ENCODE peak calls at places on chromosomes 7 and 10, in ten cellular contexts. T, J, H, I, A, Z, O, N, Y and X are unnamed samples.

GRCh38 chr10:95308389-95309302 is 17.8 kb upstream of the PDLIM1 start:
- DNase-seq in T (peak; percentile 74), J (peak; percentile 81), H (peak; percentile 90), I (no peak), A (no peak), Z (no peak), O (peak; percentile 92), N (no peak), Y (peak; percentile 98), X (no peak)

GRCh38 chr10:62804384-62805138 is at the start of gene ADO:
- DNase-seq in T (peak; percentile 89), J (peak; percentile 89), H (peak; percentile 85), I (peak; percentile 77), A (peak; percentile 76), Z (peak; percentile 76), O (peak; percentile 87), N (peak; percentile 85), Y (peak; percentile 85), X (peak; percentile 77)

GRCh38 chr7:90624128-90624980 is 28.2 kb downstream of the CDK14 start:
- DNase-seq in T (no peak), J (no peak), H (no peak), I (no peak), A (no peak), Z (no peak), O (peak; percentile 44), N (no peak), Y (peak; percentile 53), X (no peak)

GRCh38 chr7:43693687-43694398 is 35.5 kb downstream of the COA1 start:
- DNase-seq in T (no peak), J (no peak), H (no peak), I (no peak), A (no peak), Z (no peak), O (peak; percentile 59), N (no peak), Y (peak; percentile 59), X (no peak)

GRCh38 chr7:76246804-76247389 is 45.2 kb downstream of the SRRM3 start:
- DNase-seq in T (no peak), J (no peak), H (no peak), I (no peak), A (no peak), Z (no peak), O (no peak), N (no peak), Y (no peak), X (no peak)

GRCh38 chr7:128738570-128739047 is 550 bp upstream of the CALU start:
- DNase-seq in T (peak; percentile 8), J (no peak), H (no peak), I (no peak), A (no peak), Z (no peak), O (no peak), N (no peak), Y (peak; percentile 61), X (no peak)

GRCh38 chr7:98283127-98283886 is 1.8 kb downstream of the BRI3 start:
- DNase-seq in T (peak; percentile 39), J (no peak), H (peak; percentile 63), I (peak; percentile 89), A (no peak), Z (no peak), O (peak; percentile 72), N (no peak), Y (peak; percentile 63), X (no peak)

GRCh38 chr10:121084675-121085070 is 233.5 kb downstream of the WDR11 start:
- DNase-seq in T (no peak), J (no peak), H (no peak), I (no peak), A (no peak), Z (no peak), O (no peak), N (no peak), Y (no peak), X (no peak)

GRCh38 chr7:3092468-3092867 is 48.8 kb upstream of the CARD11 start:
- DNase-seq in T (peak; percentile 12), J (no peak), H (peak; percentile 46), I (peak; percentile 47), A (no peak), Z (peak; percentile 74), O (no peak), N (peak; percentile 79), Y (peak; percentile 8), X (peak; percentile 54)

GRCh38 chr7:3087243-3087642 is 43.6 kb upstream of the CARD11 start:
- DNase-seq in T (no peak), J (no peak), H (no peak), I (no peak), A (no peak), Z (no peak), O (no peak), N (no peak), Y (peak; percentile 43), X (no peak)

GRCh38 chr7:3095046-3095445 is 51.4 kb upstream of the CARD11 start:
- DNase-seq in T (peak; percentile 5), J (no peak), H (peak; percentile 25), I (peak; percentile 64), A (no peak), Z (peak; percentile 52), O (no peak), N (peak; percentile 74), Y (no peak), X (no peak)

GRCh38 chr7:3091631-3092030 is 48.0 kb upstream of the CARD11 start:
- DNase-seq in T (no peak), J (no peak), H (no peak), I (no peak), A (no peak), Z (no peak), O (no peak), N (no peak), Y (no peak), X (no peak)

DNA sequence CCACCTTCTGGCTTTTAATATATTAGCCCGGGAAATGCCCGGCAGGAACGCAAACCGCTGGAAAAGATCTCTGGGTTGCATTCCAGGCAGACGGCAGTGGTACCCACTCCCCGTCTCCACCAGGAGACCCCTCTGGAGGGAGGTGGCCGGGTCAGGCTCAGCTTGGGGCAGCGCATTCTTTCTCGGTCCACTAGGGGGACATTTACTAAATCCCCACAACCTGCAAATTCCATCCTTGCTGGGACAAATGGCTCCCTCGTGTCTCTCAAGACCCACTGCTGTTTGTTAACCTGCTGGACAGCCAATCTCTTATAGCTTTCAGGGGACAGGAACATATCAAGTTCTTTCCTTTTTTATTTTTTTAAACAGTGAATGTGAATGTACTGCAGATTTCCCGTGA is 45.8 kb upstream of the CARD11 start:
- DNase-seq in T (no peak), J (peak; percentile 44), H (no peak), I (no peak), A (peak; percentile 28), Z (no peak), O (no peak), N (no peak), Y (peak; percentile 26), X (no peak)
- TF ChIP-seq CTCF in T (no peak), J (peak; percentile 83), H (peak; percentile 29), I (peak; percentile 75), A (peak; percentile 69), Z (peak; percentile 68), O (peak; percentile 11), N (peak; percentile 60), Y (peak; percentile 47), X (no peak)

DNA sequence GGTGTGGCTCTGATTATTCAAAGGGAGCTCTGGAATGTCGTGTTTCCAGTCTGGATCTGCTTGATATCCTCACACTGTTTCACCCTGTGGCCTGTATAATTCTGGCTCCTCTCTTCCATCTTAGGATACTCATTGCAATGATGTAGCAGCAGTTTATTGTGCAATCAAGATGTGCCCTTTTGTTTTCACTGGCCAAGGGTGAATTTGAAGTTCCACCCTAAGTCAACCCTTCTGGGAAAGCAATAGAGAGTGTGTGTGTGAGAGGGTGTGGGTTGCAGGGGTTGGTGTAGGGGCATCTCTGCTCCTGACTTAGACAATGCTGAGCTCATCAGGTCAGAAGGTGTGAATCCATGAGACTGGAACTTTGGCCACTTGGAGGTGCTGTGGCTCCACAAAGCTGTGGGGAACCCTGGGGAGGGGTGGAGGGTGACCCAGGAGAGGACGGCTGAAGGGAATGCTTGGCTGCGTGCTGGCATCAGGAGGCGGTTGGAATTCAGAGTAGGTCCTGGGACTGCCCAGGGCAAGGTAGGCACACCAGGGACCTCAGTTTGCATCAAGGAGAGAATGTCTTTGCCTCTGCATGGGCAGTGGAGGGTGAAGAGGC is 118.0 kb upstream of the PRSS58 start:
- DNase-seq in T (no peak), J (peak; percentile 33), H (no peak), I (no peak), A (no peak), Z (no peak), O (peak; percentile 97), N (no peak), Y (no peak), X (no peak)
- TF ChIP-seq CTCF in T (no peak), J (no peak), H (no peak), I (no peak), A (no peak), Z (no peak), O (peak; percentile 46), N (no peak), Y (no peak), X (no peak)

DNA sequence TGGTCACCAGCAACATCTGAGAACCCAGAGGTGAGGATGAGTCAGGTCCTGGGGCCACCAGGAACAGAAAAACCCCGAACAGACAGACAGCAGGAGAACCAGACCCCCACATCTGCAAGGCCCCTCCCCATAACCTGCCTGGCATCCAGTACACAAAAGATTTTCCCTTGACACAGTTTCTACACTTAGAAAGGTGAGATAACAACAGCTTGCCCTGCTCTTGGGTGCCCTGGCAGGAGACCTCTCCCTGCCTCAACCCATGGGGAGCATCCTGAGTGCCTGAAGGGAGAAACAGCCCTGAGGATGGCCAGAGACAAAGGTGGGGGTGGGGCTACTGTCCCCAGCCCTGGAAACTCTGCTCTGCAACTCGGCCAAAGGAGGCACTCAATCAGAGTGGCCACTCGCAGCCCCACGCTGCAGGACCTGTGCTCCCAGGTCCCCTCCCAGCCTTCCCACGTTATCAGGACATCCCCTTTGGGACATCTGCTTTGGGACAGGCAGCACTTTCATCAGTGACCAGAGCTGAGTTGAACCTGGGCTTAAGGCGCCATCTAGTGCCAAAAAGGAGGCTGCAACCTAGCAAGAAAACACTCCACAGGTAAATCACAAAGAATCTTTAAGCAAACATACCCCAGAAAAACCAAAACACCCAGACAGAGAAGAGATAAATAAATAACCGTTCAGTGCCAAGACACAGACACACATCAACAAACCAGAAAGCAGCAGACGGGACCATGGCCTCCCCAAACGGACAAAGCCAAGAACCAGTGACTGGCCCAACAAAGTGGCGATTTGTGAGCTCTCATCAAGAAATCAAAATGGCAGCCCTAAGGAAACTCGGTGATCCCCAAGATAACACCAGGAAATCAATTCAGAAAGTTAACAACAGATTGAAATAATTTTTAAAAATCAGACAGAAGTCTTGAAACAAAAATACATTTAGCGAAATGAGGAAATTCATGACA is 233.7 kb downstream of the PTPRN2 start:
- DNase-seq in T (no peak), J (no peak), H (peak; percentile 19), I (no peak), A (peak; percentile 49), Z (no peak), O (peak; percentile 40), N (peak; percentile 32), Y (peak; percentile 10), X (no peak)
- TF ChIP-seq CTCF in T (no peak), J (no peak), H (peak; percentile 45), I (peak; percentile 32), A (peak; percentile 77), Z (no peak), O (peak; percentile 46), N (no peak), Y (peak; percentile 22), X (no peak)

DNA sequence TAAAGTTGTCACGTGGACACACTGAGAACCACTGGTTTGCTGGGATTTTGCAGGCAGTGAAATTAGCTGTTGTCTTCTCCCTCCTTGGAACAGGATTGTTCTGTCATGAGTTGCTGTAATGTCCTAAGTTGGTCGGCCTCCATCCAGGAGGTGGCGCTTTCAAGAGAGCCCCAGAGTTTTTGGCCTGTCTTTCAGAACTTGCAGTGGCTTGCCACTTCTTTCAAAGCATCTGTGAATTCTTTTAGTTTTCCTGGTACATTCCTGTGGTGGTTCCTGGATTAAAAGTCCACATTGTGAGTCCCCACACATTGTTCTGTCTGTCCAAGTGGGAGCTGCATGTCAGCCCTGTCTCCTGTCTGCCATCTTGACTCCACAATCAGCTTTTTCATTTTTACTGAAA is 133.8 kb downstream of the PON1 start:
- DNase-seq in T (no peak), J (no peak), H (no peak), I (no peak), A (no peak), Z (no peak), O (peak; percentile 9), N (no peak), Y (peak; percentile 15), X (no peak)
- TF ChIP-seq CTCF in T (no peak), J (no peak), H (no peak), I (no peak), A (no peak), Z (no peak), O (peak; percentile 21), N (no peak), Y (peak; percentile 23), X (no peak)